ENCODE peak calls at places on chromosomes 11 and 22, in nine cellular contexts. P, E, L, Z, D, I, B, F and K are unnamed samples.
A peak's percentile ranks its signal among the peaks of the same experiment; 100 is the strongest.

GRCh38 chr11:66090288-66090687 is 20.2 kb downstream of the PACS1 start:
- DNase-seq in L (no peak), Z (no peak), I (no peak), P (no peak), F (no peak), D (no peak), B (no peak), E (no peak), K (no peak)

GRCh38 chr11:94933225-94934130 is 39.9 kb downstream of the CWC15 start:
- DNase-seq in I (no peak), B (no peak), E (no peak), D (no peak), L (no peak), P (no peak), Z (peak; percentile 97), F (peak; percentile 99), K (no peak)

GRCh38 chr22:20429254-20430100 is 8.1 kb downstream of the SCARF2 start:
- DNase-seq in Z (no peak), F (no peak), D (peak; percentile 64), I (peak; percentile 45), P (no peak), B (no peak), E (peak; percentile 72), L (no peak), K (peak; percentile 64)

GRCh38 chr11:83957038-83957900 is 671.1 kb upstream of the CCDC90B start:
- DNase-seq in D (no peak), I (no peak), E (no peak), F (no peak), Z (no peak), L (no peak), B (no peak), P (no peak), K (no peak)

GRCh38 chr11:1330473-1330872 is 21.0 kb upstream of the TOLLIP start:
- DNase-seq in B (no peak), L (no peak), D (no peak), F (no peak), Z (no peak), I (no peak), P (no peak), E (no peak), K (no peak)

GRCh38 chr11:66002648-66003225 is 434 bp downstream of the BANF1 start:
- DNase-seq in L (no peak), D (no peak), I (no peak), F (peak; percentile 21), Z (peak; percentile 70), P (no peak), E (no peak), B (peak; percentile 79), K (peak; percentile 69)

GRCh38 chr22:22203048-22203971 is 41.3 kb upstream of the VPREB1 start:
- DNase-seq in P (no peak), B (no peak), L (no peak), F (no peak), Z (no peak), E (no peak), I (no peak), D (no peak), K (no peak)

GRCh38 chr22:49602481-49602880 is 225.2 kb downstream of the BRD1 start:
- DNase-seq in E (no peak), F (no peak), Z (no peak), B (no peak), L (no peak), P (no peak), I (no peak), D (no peak), K (no peak)